ENCODE peak calls at places on chromosome 17, in ten cellular contexts. T, W, E, C, P, J, K, I, V and Q are unnamed samples.

GRCh38 chr17:10295728-10296343 is 77.0 kb downstream of the MYH13 start:
- DNase-seq in T (peak), W (peak), E (no peak), C (no peak), P (peak), J (peak), K (peak), I (no peak), V (peak), Q (peak)

GRCh38 chr17:73498854-73499597 is 145.2 kb downstream of the SDK2 start:
- DNase-seq in T (no peak), W (no peak), E (peak), C (no peak), P (no peak), J (no peak), K (no peak), I (no peak), V (no peak), Q (no peak)

GRCh38 chr17:76233588-76234353 is 6.5 kb downstream of the RNF157 start:
- DNase-seq in T (no peak), W (no peak), E (no peak), C (no peak), P (no peak), J (no peak), K (no peak), I (no peak), V (no peak), Q (no peak)

GRCh38 chr17:44002141-44002848 is 2.1 kb upstream of the NAGS start:
- DNase-seq in T (no peak), W (no peak), E (no peak), C (no peak), P (peak), J (no peak), K (no peak), I (no peak), V (no peak), Q (no peak)

GRCh38 chr17:75733471-75733870 is 12.2 kb downstream of the ITGB4 start:
- DNase-seq in T (no peak), W (no peak), E (no peak), C (no peak), P (no peak), J (no peak), K (no peak), I (no peak), V (no peak), Q (no peak)

GRCh38 chr17:75239778-75240393 is 21.5 kb downstream of the GGA3 start:
- DNase-seq in T (no peak), W (no peak), E (no peak), C (no peak), P (no peak), J (no peak), K (no peak), I (no peak), V (no peak), Q (no peak)

GRCh38 chr17:12342161-12342560 is 321.5 kb downstream of the MAP2K4 start:
- DNase-seq in T (no peak), W (no peak), E (no peak), C (no peak), P (no peak), J (no peak), K (no peak), I (no peak), V (no peak), Q (no peak)

GRCh38 chr17:73560661-73561060 is 83.6 kb downstream of the SDK2 start:
- DNase-seq in T (peak), W (no peak), E (peak), C (no peak), P (no peak), J (no peak), K (peak), I (no peak), V (peak), Q (no peak)

GRCh38 chr17:8900207-8900606 is 32.7 kb upstream of the PIK3R6 start:
- DNase-seq in T (no peak), W (no peak), E (no peak), C (no peak), P (no peak), J (no peak), K (no peak), I (no peak), V (no peak), Q (no peak)

GRCh38 chr17:28747046-28747691 is 3.4 kb downstream of the TRAF4 start:
- DNase-seq in T (no peak), W (no peak), E (peak), C (no peak), P (no peak), J (no peak), K (peak), I (no peak), V (no peak), Q (peak)

GRCh38 chr17:57166803-57167202 is 81.8 kb downstream of the AKAP1 start:
- DNase-seq in T (no peak), W (no peak), E (no peak), C (no peak), P (no peak), J (no peak), K (peak), I (no peak), V (no peak), Q (no peak)

GRCh38 chr17:14303343-14304221 is 2.7 kb downstream of the HS3ST3B1 start:
- DNase-seq in T (peak), W (no peak), E (peak), C (no peak), P (no peak), J (no peak), K (peak), I (no peak), V (no peak), Q (no peak)

GRCh38 chr17:59373879-59374495 is 42.5 kb downstream of the YPEL2 start:
- DNase-seq in T (no peak), W (no peak), E (no peak), C (peak), P (peak), J (peak), K (no peak), I (peak), V (no peak), Q (no peak)

GRCh38 chr17:76090517-76091135 is 11.6 kb downstream of the ZACN start:
- DNase-seq in T (no peak), W (no peak), E (peak), C (no peak), P (no peak), J (no peak), K (no peak), I (no peak), V (no peak), Q (no peak)

GRCh38 chr17:5885336-5885735 is 184.8 kb upstream of the WSCD1 start:
- DNase-seq in T (no peak), W (no peak), E (no peak), C (no peak), P (no peak), J (no peak), K (no peak), I (no peak), V (no peak), Q (no peak)

GRCh38 chr17:1074886-1075665 is 78.1 kb downstream of the TIMM22 start:
- DNase-seq in T (peak), W (no peak), E (peak), C (no peak), P (no peak), J (no peak), K (no peak), I (no peak), V (no peak), Q (no peak)

GRCh38 chr17:80119271-80119791 is 17.9 kb downstream of the GAA start:
- DNase-seq in T (peak), W (no peak), E (no peak), C (peak), P (no peak), J (no peak), K (no peak), I (no peak), V (no peak), Q (no peak)

GRCh38 chr17:62580947-62581346 is 46.5 kb upstream of the MRC2 start:
- DNase-seq in T (no peak), W (no peak), E (no peak), C (no peak), P (no peak), J (no peak), K (no peak), I (no peak), V (no peak), Q (no peak)

GRCh38 chr17:46002311-46002972 is 3.4 kb downstream of the STH start:
- DNase-seq in T (peak), W (peak), E (no peak), C (peak), P (peak), J (peak), K (peak), I (peak), V (peak), Q (peak)

GRCh38 chr17:34125010-34125409 is 130.1 kb upstream of the CCL2 start:
- DNase-seq in T (no peak), W (no peak), E (no peak), C (no peak), P (no peak), J (no peak), K (no peak), I (no peak), V (no peak), Q (no peak)

GRCh38 chr17:21283482-21284318 is 811 bp upstream of the MAP2K3 start:
- DNase-seq in T (no peak), W (no peak), E (peak), C (peak), P (peak), J (peak), K (peak), I (peak), V (no peak), Q (no peak)

GRCh38 chr17:28906276-28907051 is 3.6 kb upstream of the DHRS13 start:
- DNase-seq in T (no peak), W (no peak), E (no peak), C (no peak), P (no peak), J (no peak), K (no peak), I (no peak), V (no peak), Q (no peak)

GRCh38 chr17:35245196-35245486 is 2.3 kb downstream of the SLFN5 start:
- DNase-seq in T (no peak), W (no peak), E (no peak), C (no peak), P (peak), J (no peak), K (no peak), I (no peak), V (no peak), Q (no peak)

GRCh38 chr17:82098939-82099765 is 1.1 kb upstream of the FASN start:
- DNase-seq in T (peak), W (no peak), E (no peak), C (no peak), P (no peak), J (no peak), K (peak), I (no peak), V (peak), Q (no peak)

GRCh38 chr17:83133302-83134121 is 54.1 kb downstream of the METRNL start:
- DNase-seq in T (peak), W (no peak), E (peak), C (peak), P (peak), J (peak), K (no peak), I (no peak), V (no peak), Q (no peak)

GRCh38 chr17:36088559-36089376 is 1.2 kb downstream of the CCL3 start:
- DNase-seq in T (no peak), W (no peak), E (no peak), C (no peak), P (no peak), J (no peak), K (no peak), I (no peak), V (no peak), Q (no peak)

GRCh38 chr17:30812218-30813177 is 12.0 kb downstream of the CRLF3 start:
- DNase-seq in T (no peak), W (no peak), E (no peak), C (no peak), P (peak), J (no peak), K (no peak), I (no peak), V (no peak), Q (peak)

DNA sequence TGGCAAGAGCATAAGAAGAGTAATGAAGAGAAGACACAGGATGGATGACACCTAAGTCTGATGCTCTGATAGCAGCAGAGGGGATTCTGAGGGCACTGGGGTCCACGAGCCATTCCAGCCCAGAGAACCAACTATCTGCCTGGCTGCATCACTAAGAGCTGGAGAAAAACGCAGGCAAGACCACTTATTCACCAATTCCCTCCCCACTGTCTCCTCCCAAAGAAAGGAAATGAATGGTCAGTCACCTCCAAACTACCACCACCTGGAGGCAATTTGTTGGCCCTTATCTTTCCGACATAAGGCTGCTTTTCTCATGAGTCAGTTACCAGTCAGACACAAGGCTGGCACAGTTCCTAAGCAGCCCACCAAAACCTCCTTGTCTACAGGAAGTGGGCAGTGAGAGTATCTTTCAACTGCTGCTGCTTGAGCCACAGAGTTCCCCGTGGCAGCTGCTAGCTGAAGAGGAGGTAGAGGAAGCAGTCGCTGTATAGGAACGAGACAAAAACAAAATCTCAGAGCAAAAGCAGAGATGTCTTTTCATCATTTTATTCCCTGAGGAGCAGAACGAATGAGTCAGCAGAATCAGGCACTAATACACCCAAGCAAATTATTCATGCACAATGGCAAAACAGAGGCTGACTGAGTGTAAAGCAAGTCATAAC is 111.1 kb downstream of the SMG6 start:
- DNase-seq in T (no peak), W (no peak), E (no peak), C (no peak), P (peak), J (no peak), K (no peak), I (no peak), V (peak), Q (no peak)
- TF ChIP-seq CTCF in T (no peak), W (no peak), E (no peak), C (no peak), P (peak), J (no peak), K (no peak), I (no peak), V (no peak), Q (no peak)

GRCh38 chr17:69336580-69336979 is 9.6 kb upstream of the ABCA5 start:
- DNase-seq in T (no peak), W (no peak), E (no peak), C (no peak), P (no peak), J (no peak), K (peak), I (no peak), V (no peak), Q (no peak)

GRCh38 chr17:69339937-69340336 is 13.0 kb upstream of the ABCA5 start:
- DNase-seq in T (no peak), W (no peak), E (no peak), C (no peak), P (no peak), J (no peak), K (no peak), I (no peak), V (no peak), Q (peak)

GRCh38 chr17:69331746-69332145 is 4.8 kb upstream of the ABCA5 start:
- DNase-seq in T (no peak), W (no peak), E (no peak), C (no peak), P (no peak), J (no peak), K (no peak), I (no peak), V (no peak), Q (no peak)

GRCh38 chr17:69336996-69337395 is 10.1 kb upstream of the ABCA5 start:
- DNase-seq in T (no peak), W (no peak), E (no peak), C (no peak), P (no peak), J (no peak), K (no peak), I (no peak), V (no peak), Q (no peak)

DNA sequence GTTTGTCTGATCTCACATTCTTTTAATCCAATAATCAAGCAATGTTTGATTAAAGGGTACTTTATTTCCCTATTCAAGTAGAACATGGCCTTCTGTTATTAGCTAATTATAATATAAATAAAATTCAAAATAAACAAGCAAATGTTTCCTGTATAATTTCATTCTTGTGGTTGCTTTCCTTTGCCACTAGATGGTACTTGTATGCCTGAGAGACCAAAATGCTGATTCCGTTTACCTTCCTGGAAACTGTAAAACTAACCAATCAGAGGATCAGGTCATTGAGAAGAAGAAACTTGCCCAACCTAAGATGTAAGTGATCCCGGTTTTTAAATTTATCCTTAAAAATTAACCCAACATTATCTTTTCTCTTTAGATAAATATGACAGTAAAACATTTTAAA is 8.1 kb upstream of the ABCA5 start:
- DNase-seq in T (no peak), W (no peak), E (no peak), C (no peak), P (peak), J (no peak), K (peak), I (no peak), V (peak), Q (peak)
- TF ChIP-seq CTCF in T (peak), W (peak), E (peak), C (no peak), P (peak), J (no peak), K (peak), I (peak), V (peak), Q (peak)

GRCh38 chr17:78351449-78352006 is 8.3 kb downstream of the SOCS3 start:
- DNase-seq in T (no peak), W (no peak), E (peak), C (peak), P (peak), J (peak), K (peak), I (peak), V (no peak), Q (no peak)
- TF ChIP-seq CTCF in T (no peak), W (no peak), E (no peak), C (no peak), P (no peak), J (peak), K (no peak), I (no peak), V (no peak), Q (no peak)

DNA sequence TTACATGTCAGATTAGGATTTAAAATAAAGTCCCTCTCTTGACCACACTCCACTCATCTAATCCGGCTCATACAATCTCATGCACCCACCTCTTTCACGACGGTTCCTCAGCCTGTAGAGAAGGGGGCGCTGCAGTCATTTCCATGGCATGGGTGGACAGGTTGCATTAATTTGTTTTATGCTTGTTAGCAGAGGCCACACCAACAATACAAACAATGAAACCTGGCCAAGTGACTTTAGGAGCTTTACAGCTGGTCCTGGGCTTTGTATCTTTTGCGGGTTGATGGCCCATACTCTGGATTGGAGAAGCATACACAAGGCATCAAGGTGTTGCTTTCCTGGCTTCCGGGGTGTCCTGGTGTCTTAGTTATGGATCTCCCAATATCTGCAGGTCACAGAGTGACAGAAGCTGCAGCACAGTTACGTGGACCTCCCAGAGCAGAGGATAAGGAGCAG is 9.7 kb upstream of the SNF8 start:
- DNase-seq in T (peak), W (no peak), E (no peak), C (no peak), P (peak), J (no peak), K (peak), I (no peak), V (peak), Q (peak)
- TF ChIP-seq CTCF in T (peak), W (peak), E (no peak), C (no peak), P (peak), J (no peak), K (peak), I (no peak), V (peak), Q (peak)